ENCODE peak calls at places on chromosomes 12 and 14, in nine cellular contexts. V, S, G, F, U, Z, I, E and O are unnamed samples. For H3K4me1, the result is how much of the 10 kb centered on the place peaks cover.

GRCh38 chr12:123278150-123278627 is 6.5 kb upstream of the CDK2AP1 start:
- DNase-seq in V (no peak), S (no peak), G (no peak), F (no peak), U (no peak), Z (no peak), I (peak), E (no peak), O (no peak)

GRCh38 chr12:6688543-6688999 is 604 bp downstream of the ZNF384 start:
- DNase-seq in V (peak), S (no peak), G (no peak), F (no peak), U (peak), Z (no peak), I (peak), E (no peak), O (no peak)

GRCh38 chr12:80763874-80764273 is 47.2 kb downstream of the MYF5 start:
- DNase-seq in V (no peak), S (no peak), G (peak), F (no peak), U (peak), Z (no peak), I (no peak), E (no peak), O (no peak)

GRCh38 chr12:21683115-21683514 is 25.5 kb upstream of the LDHB start:
- DNase-seq in V (no peak), S (no peak), G (no peak), F (no peak), U (no peak), Z (no peak), I (no peak), E (no peak), O (no peak)

GRCh38 chr14:92600318-92601053 is 86.9 kb downstream of the RIN3 start:
- DNase-seq in V (no peak), S (no peak), G (peak), F (no peak), U (peak), Z (no peak), I (no peak), E (no peak), O (peak)

GRCh38 chr12:121467638-121468403 is 67.9 kb downstream of the RNF34 start:
- DNase-seq in V (no peak), S (peak), G (no peak), F (peak), U (no peak), Z (no peak), I (no peak), E (no peak), O (no peak)

GRCh38 chr12:122366685-122367475 is 55.6 kb downstream of the CLIP1 start:
- DNase-seq in V (peak), S (peak), G (peak), F (no peak), U (peak), Z (no peak), I (peak), E (no peak), O (peak)

GRCh38 chr12:81758421-81759214 is 532 bp downstream of the PPFIA2 start:
- DNase-seq in V (peak), S (peak), G (no peak), F (peak), U (no peak), Z (peak), I (no peak), E (peak), O (peak)

GRCh38 chr12:52380271-52380694 is 5.2 kb downstream of the KRT84 start:
- DNase-seq in V (peak), S (peak), G (peak), F (peak), U (no peak), Z (no peak), I (no peak), E (no peak), O (no peak)

GRCh38 chr14:68634346-68634745 is 158.5 kb downstream of the ZFP36L1 start:
- DNase-seq in V (no peak), S (peak), G (no peak), F (no peak), U (no peak), Z (no peak), I (no peak), E (no peak), O (no peak)

GRCh38 chr12:91633734-91634357 is 451.2 kb upstream of the DCN start:
- DNase-seq in V (no peak), S (peak), G (no peak), F (no peak), U (no peak), Z (no peak), I (no peak), E (peak), O (no peak)

GRCh38 chr12:6278439-6279255 is 31.8 kb upstream of the PLEKHG6 start:
- DNase-seq in V (peak), S (peak), G (peak), F (peak), U (peak), Z (peak), I (peak), E (peak), O (peak)

GRCh38 chr12:120162763-120163162 is 31.8 kb downstream of the GCN1 start:
- DNase-seq in V (no peak), S (no peak), G (no peak), F (no peak), U (no peak), Z (no peak), I (no peak), E (no peak), O (no peak)

GRCh38 chr14:23578560-23579310 is at the start of gene JPH4:
- DNase-seq in V (no peak), S (peak), G (no peak), F (no peak), U (no peak), Z (no peak), I (no peak), E (peak), O (no peak)

GRCh38 chr12:105741786-105742566 is 396.8 kb downstream of the NUAK1 start:
- DNase-seq in V (peak), S (no peak), G (peak), F (no peak), U (peak), Z (peak), I (no peak), E (no peak), O (peak)

GRCh38 chr12:103401421-103401820 is 94.3 kb downstream of the C12orf42 start:
- DNase-seq in V (no peak), S (peak), G (peak), F (no peak), U (no peak), Z (no peak), I (no peak), E (no peak), O (peak)

GRCh38 chr12:18391136-18391535 is 129.8 kb downstream of the PIK3C2G start:
- DNase-seq in V (no peak), S (no peak), G (no peak), F (no peak), U (no peak), Z (no peak), I (no peak), E (no peak), O (no peak)

GRCh38 chr14:71005076-71005475 is 97.8 kb downstream of the PCNX1 start:
- DNase-seq in V (no peak), S (no peak), G (no peak), F (no peak), U (no peak), Z (no peak), I (no peak), E (no peak), O (no peak)

GRCh38 chr12:13195848-13196301 is 651 bp upstream of the EMP1 start:
- DNase-seq in V (peak), S (no peak), G (peak), F (no peak), U (peak), Z (no peak), I (peak), E (no peak), O (peak)

GRCh38 chr14:75561013-75561432 is 17.4 kb upstream of the FLVCR2 start:
- DNase-seq in V (peak), S (peak), G (peak), F (peak), U (peak), Z (peak), I (peak), E (peak), O (peak)

GRCh38 chr14:64954491-64955240 is 12.1 kb upstream of the GPX2 start:
- DNase-seq in V (no peak), S (no peak), G (no peak), F (no peak), U (no peak), Z (no peak), I (no peak), E (no peak), O (no peak)

GRCh38 chr14:24280797-24281460 is 9.5 kb upstream of the RABGGTA start:
- DNase-seq in V (no peak), S (no peak), G (no peak), F (no peak), U (no peak), Z (no peak), I (no peak), E (no peak), O (no peak)

GRCh38 chr12:106498056-106498455 is 84.7 kb upstream of the RFX4 start:
- DNase-seq in V (peak), S (no peak), G (no peak), F (no peak), U (peak), Z (no peak), I (no peak), E (no peak), O (peak)

GRCh38 chr12:113314121-113314529 is 20.8 kb downstream of the SLC8B1 start:
- DNase-seq in V (no peak), S (no peak), G (no peak), F (no peak), U (peak), Z (no peak), I (no peak), E (peak), O (no peak)

GRCh38 chr12:12735301-12735700 is 18.1 kb downstream of the CDKN1B start:
- DNase-seq in V (no peak), S (no peak), G (no peak), F (no peak), U (no peak), Z (no peak), I (no peak), E (no peak), O (no peak)

GRCh38 chr14:22871962-22872832 is 657 bp downstream of the LRP10 start:
- DNase-seq in V (peak), S (peak), G (peak), F (peak), U (peak), Z (peak), I (peak), E (peak), O (peak)

GRCh38 chr14:61280526-61281185 is 482 bp downstream of the TMEM30B start:
- DNase-seq in V (peak), S (peak), G (peak), F (peak), U (peak), Z (peak), I (peak), E (peak), O (no peak)

GRCh38 chr12:52338241-52338960 is 17.2 kb upstream of the KRT83 start:
- DNase-seq in V (no peak), S (no peak), G (no peak), F (no peak), U (no peak), Z (no peak), I (no peak), E (no peak), O (peak)

GRCh38 chr12:120620624-120621023 is 19.8 kb upstream of the CABP1 start:
- DNase-seq in V (no peak), S (no peak), G (peak), F (no peak), U (no peak), Z (no peak), I (peak), E (no peak), O (peak)

GRCh38 chr14:55052259-55052930 is 948 bp downstream of the MAPK1IP1L start:
- DNase-seq in V (no peak), S (no peak), G (peak), F (no peak), U (peak), Z (no peak), I (no peak), E (no peak), O (no peak)

GRCh38 chr12:62841841-62842240 is 93.1 kb downstream of the PPM1H start:
- DNase-seq in V (peak), S (no peak), G (no peak), F (no peak), U (no peak), Z (no peak), I (no peak), E (no peak), O (no peak)

GRCh38 chr12:160858-161257 is 53.1 kb downstream of the SLC6A12 start:
- DNase-seq in V (no peak), S (no peak), G (no peak), F (no peak), U (no peak), Z (no peak), I (no peak), E (no peak), O (no peak)

GRCh38 chr14:102817942-102818940 is 41.0 kb downstream of the TRAF3 start:
- DNase-seq in V (no peak), S (no peak), G (no peak), F (no peak), U (peak), Z (no peak), I (no peak), E (no peak), O (no peak)

GRCh38 chr14:64915797-64916196 is 1.5 kb downstream of the CHURC1 start:
- DNase-seq in V (no peak), S (no peak), G (no peak), F (no peak), U (no peak), Z (no peak), I (no peak), E (no peak), O (no peak)

GRCh38 chr14:92659765-92660561 is 88.5 kb downstream of the LGMN start:
- DNase-seq in V (peak), S (no peak), G (no peak), F (no peak), U (no peak), Z (peak), I (peak), E (no peak), O (peak)

GRCh38 chr14:96631621-96632362 is 129.6 kb downstream of the PAPOLA start:
- DNase-seq in V (no peak), S (peak), G (no peak), F (no peak), U (no peak), Z (no peak), I (peak), E (no peak), O (no peak)

GRCh38 chr12:71846322-71846940 is 6.9 kb downstream of the TBC1D15 start:
- DNase-seq in V (no peak), S (no peak), G (peak), F (no peak), U (peak), Z (no peak), I (no peak), E (no peak), O (peak)

GRCh38 chr14:36171607-36172006 is 4.9 kb downstream of the PTCSC3 start:
- DNase-seq in V (no peak), S (no peak), G (no peak), F (no peak), U (no peak), Z (no peak), I (no peak), E (no peak), O (no peak)
- H3K4me1 ChIP-seq in V (under half), S (under half), G (under half), F (under half), U (under half), Z (under half), I (under half), E (under half), O (under half)

GRCh38 chr12:11513288-11513687 is 117.9 kb upstream of the PRB2 start:
- DNase-seq in V (no peak), S (peak), G (peak), F (no peak), U (no peak), Z (no peak), I (no peak), E (no peak), O (no peak)
- TF ChIP-seq CTCF in V (no peak), S (peak), G (peak), F (no peak), U (no peak), Z (no peak), I (no peak), E (no peak), O (peak)

GRCh38 chr12:117501066-117501465 is 139.6 kb upstream of the NOS1 start:
- DNase-seq in V (no peak), S (no peak), G (no peak), F (no peak), U (no peak), Z (no peak), I (no peak), E (no peak), O (no peak)

GRCh38 chr12:117502633-117503032 is 141.2 kb upstream of the NOS1 start:
- DNase-seq in V (no peak), S (no peak), G (no peak), F (no peak), U (no peak), Z (no peak), I (no peak), E (no peak), O (no peak)

GRCh38 chr12:117499759-117500485 is 138.5 kb upstream of the NOS1 start:
- DNase-seq in V (no peak), S (no peak), G (no peak), F (no peak), U (no peak), Z (no peak), I (no peak), E (no peak), O (no peak)

GRCh38 chr12:117501470-117501869 is 140.0 kb upstream of the NOS1 start:
- DNase-seq in V (peak), S (no peak), G (no peak), F (peak), U (no peak), Z (peak), I (peak), E (peak), O (no peak)

DNA sequence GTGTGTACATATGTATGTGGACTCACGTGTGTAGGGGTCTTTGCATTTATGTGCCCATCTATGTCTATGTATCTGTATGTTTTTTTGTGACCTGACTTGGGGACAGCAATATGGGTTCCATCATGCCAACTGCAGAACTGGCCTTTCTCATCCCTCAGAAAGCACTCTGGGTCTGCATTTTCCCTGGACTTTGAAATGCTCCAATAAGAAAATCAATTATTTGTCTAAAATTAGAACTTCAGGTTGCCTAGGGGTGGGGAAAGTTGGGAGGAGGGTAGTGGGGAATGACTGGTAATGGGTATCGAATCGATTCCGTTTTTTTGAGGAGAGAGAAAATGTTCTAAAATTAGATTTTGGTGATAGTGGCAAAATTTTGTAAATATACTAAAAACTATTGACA is 140.8 kb upstream of the NOS1 start:
- DNase-seq in V (no peak), S (no peak), G (no peak), F (no peak), U (no peak), Z (no peak), I (no peak), E (no peak), O (no peak)
- H3K4me1 ChIP-seq in V (under half), S (under half), G (under half), F (under half), U (under half), Z (under half), I (under half), E (under half), O (under half)

DNA sequence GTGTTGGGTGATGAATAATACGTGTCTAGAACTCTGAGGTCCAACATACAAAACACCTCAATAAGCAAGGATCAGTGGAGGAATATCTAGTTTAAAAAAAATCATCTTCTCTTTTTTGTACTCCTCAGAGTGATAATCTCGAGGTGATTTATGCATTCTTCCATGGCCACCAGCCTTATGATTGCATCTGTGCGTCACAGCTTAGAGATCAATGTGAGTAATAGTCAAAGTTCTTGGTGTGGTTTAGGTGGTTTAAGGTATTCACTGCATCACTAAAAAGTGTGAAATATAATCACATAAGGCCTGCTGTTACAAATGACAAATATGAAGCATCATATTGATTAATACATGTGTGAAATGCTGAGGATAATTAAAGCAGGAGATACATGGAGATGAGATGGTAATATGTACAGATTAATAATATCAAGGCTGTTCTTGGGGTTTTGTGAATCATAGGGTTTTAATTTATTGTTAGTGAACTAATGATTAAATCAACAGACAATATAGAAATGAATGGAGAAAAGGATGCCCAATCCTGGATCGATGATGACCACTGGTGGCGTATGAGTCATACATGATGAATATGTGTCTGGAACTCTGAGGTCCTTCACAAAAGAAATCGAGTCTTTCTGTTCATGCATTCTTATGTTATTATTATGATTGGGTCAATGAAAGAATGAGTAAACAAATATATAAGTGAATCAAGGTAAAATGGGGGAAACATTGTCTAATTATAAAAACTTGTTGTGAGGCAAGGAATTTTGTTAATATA is 68.8 kb upstream of the RTL1 start:
- DNase-seq in V (no peak), S (no peak), G (peak), F (no peak), U (no peak), Z (no peak), I (no peak), E (no peak), O (peak)
- TF ChIP-seq CTCF in V (no peak), S (no peak), G (no peak), F (no peak), U (no peak), Z (no peak), I (no peak), E (no peak), O (no peak)

DNA sequence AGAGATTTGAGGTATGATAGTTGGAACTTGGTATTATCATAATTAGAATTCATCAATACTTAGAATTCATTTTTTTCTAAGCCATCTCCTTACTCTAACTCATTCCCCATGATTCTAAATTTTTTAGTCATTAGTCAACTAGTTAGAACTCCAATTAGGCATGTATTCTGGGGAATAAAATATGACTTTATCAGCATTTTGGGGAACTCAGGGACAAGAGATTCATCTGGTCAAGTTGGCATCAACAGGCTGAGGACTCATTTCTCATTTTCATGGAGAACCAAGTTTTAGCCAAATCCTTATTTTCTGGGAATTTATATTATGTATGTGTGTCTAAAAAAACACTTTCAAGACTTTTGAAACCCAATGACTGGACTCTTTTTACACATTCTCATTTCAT is 29.2 kb downstream of the DIP2B start:
- DNase-seq in V (no peak), S (no peak), G (peak), F (no peak), U (no peak), Z (no peak), I (no peak), E (no peak), O (no peak)
- H3K4me1 ChIP-seq in V (under half), S (under half), G (half or more), F (under half), U (under half), Z (under half), I (under half), E (half or more), O (under half)